ENCODE peak calls at places on chromosome 15, in nine cellular contexts. L is activated T-cell treated with anti-CD3 and anti-CD28 coated beads, Interleukin-2, amount 50 U/mL, for 72 hours; E is HEK293T; D is NCI-H2081 treated with DMSO at 0.1 percent for 48 hours; K is H9; B is anterior cingulate cortex; O is A549; V is GM06990; N is activated CD4-positive, alpha-beta T cell treated with anti-CD3 and anti-CD28 coated beads, Interleukin-2, amount 10 ng/mL, durations not matched to agents 7 days and 5 days. C is an unnamed sample.

GRCh38 chr15:91909574-91909973 is 56.1 kb downstream of the SLCO3A1 start:
- DNase-seq in L (no peak), E (no peak), D (no peak), K (peak), B (no peak), O (no peak), V (no peak), N (no peak), C (no peak)

GRCh38 chr15:88848203-88848602 is 45.0 kb downstream of the ACAN start:
- DNase-seq in L (no peak), E (no peak), D (no peak), K (no peak), B (no peak), O (no peak), V (no peak), N (no peak), C (no peak)

GRCh38 chr15:64209680-64210334 is 47.0 kb upstream of the PPIB start:
- DNase-seq in L (no peak), E (no peak), D (peak), K (no peak), B (no peak), O (peak), V (peak), N (peak), C (no peak)

GRCh38 chr15:63332367-63333078 is 49.1 kb downstream of the CA12 start:
- DNase-seq in L (no peak), E (no peak), D (no peak), K (no peak), B (no peak), O (peak), V (no peak), N (no peak), C (no peak)

GRCh38 chr15:59751552-59752413 is 62.7 kb upstream of the BNIP2 start:
- DNase-seq in L (no peak), E (peak), D (no peak), K (no peak), B (no peak), O (peak), V (no peak), N (peak), C (peak)

GRCh38 chr15:28991236-28992171 is 105.7 kb downstream of the APBA2 start:
- DNase-seq in L (no peak), E (no peak), D (no peak), K (no peak), B (no peak), O (no peak), V (no peak), N (no peak), C (no peak)

GRCh38 chr15:26702381-26702780 is 70.5 kb downstream of the GABRB3 start:
- DNase-seq in L (no peak), E (no peak), D (no peak), K (no peak), B (no peak), O (no peak), V (no peak), N (no peak), C (no peak)

GRCh38 chr15:75371486-75371885 is 3.1 kb upstream of the MAN2C1 start:
- DNase-seq in L (no peak), E (no peak), D (no peak), K (no peak), B (no peak), O (no peak), V (no peak), N (no peak), C (no peak)

GRCh38 chr15:99427210-99427609 is 138.6 kb upstream of the MEF2A start:
- DNase-seq in L (no peak), E (no peak), D (no peak), K (no peak), B (no peak), O (no peak), V (no peak), N (no peak), C (no peak)

GRCh38 chr15:28128036-28128435 is 28.9 kb upstream of the OCA2 start:
- DNase-seq in L (no peak), E (no peak), D (no peak), K (no peak), B (peak), O (no peak), V (no peak), N (no peak), C (no peak)

GRCh38 chr15:50181983-50182232 is at the start of gene SLC27A2:
- DNase-seq in L (no peak), E (no peak), D (peak), K (peak), B (no peak), O (peak), V (no peak), N (no peak), C (peak)

GRCh38 chr15:60479361-60479684 is 381 bp upstream of the ICE2 start:
- DNase-seq in L (no peak), E (no peak), D (no peak), K (no peak), B (no peak), O (no peak), V (peak), N (no peak), C (no peak)

GRCh38 chr15:26971303-26972018 is 480 bp downstream of the GABRG3 start:
- DNase-seq in L (no peak), E (no peak), D (no peak), K (peak), B (no peak), O (no peak), V (no peak), N (no peak), C (no peak)

GRCh38 chr15:71747128-71748083 is 62.9 kb upstream of the NR2E3 start:
- DNase-seq in L (no peak), E (peak), D (no peak), K (no peak), B (no peak), O (peak), V (no peak), N (no peak), C (no peak)

GRCh38 chr15:22918056-22918455 is 62.1 kb downstream of the CYFIP1 start:
- DNase-seq in L (no peak), E (no peak), D (no peak), K (no peak), B (no peak), O (peak), V (no peak), N (no peak), C (no peak)

GRCh38 chr15:33960160-33960559 is 8.1 kb upstream of the CHRM5 start:
- DNase-seq in L (no peak), E (no peak), D (no peak), K (no peak), B (no peak), O (no peak), V (no peak), N (no peak), C (no peak)

GRCh38 chr15:77865701-77866100 is 211.8 kb downstream of the TBC1D2B start:
- DNase-seq in L (no peak), E (no peak), D (no peak), K (no peak), B (no peak), O (no peak), V (no peak), N (no peak), C (no peak)

GRCh38 chr15:62647195-62647865 is 395.2 kb upstream of the TPM1 start:
- DNase-seq in L (no peak), E (no peak), D (no peak), K (no peak), B (no peak), O (peak), V (no peak), N (no peak), C (no peak)

GRCh38 chr15:38389924-38390542 is 63.9 kb upstream of the FAM98B start:
- DNase-seq in L (peak), E (peak), D (no peak), K (peak), B (no peak), O (peak), V (peak), N (peak), C (peak)